ENCODE peak calls at places on chromosomes 1 and 21, in five cellular contexts. I is lower leg skin; R is activated CD4-positive, CD25-positive, alpha-beta regulatory T cell treated with anti-CD3 and anti-CD28 coated beads, Interleukin-2, amount 50 U/mL, for 16 hours; X is Kasumi-1; F is ELR. B is an unnamed sample.

GRCh38 chr1:229388876-229389580 is 44.9 kb downstream of the ACTA1 start:
- DNase-seq in I (no peak), R (no peak), X (no peak), F (peak), B (no peak)

GRCh38 chr1:227891955-227892871 is 55.5 kb downstream of the WNT9A start:
- DNase-seq in I (peak), R (no peak), X (no peak), F (no peak), B (no peak)

GRCh38 chr21:26977741-26978140 is 10.9 kb upstream of the ADAMTS5 start:
- DNase-seq in I (no peak), R (no peak), X (no peak), F (no peak), B (no peak)

GRCh38 chr1:168224991-168225390 is 813 bp upstream of the SFT2D2 start:
- DNase-seq in I (no peak), R (no peak), X (no peak), F (no peak), B (peak)

GRCh38 chr1:247156787-247157232 is 15.0 kb downstream of the ZNF124 start:
- DNase-seq in I (no peak), R (no peak), X (no peak), F (peak), B (no peak)

GRCh38 chr1:72105201-72105600 is 177.1 kb downstream of the NEGR1 start:
- DNase-seq in I (no peak), R (no peak), X (no peak), F (peak), B (peak)

GRCh38 chr1:34970220-34970735 is 14.9 kb downstream of the TMEM35B start:
- DNase-seq in I (no peak), R (no peak), X (no peak), F (no peak), B (no peak)

GRCh38 chr1:159867322-159868064 is 5.0 kb upstream of the VSIG8 start:
- DNase-seq in I (peak), R (no peak), X (no peak), F (no peak), B (peak)

GRCh38 chr21:32253215-32253641 is 25.6 kb downstream of the MIS18A start:
- DNase-seq in I (no peak), R (no peak), X (no peak), F (no peak), B (no peak)

GRCh38 chr1:166902279-166902678 is 26.2 kb upstream of the TADA1 start:
- DNase-seq in I (no peak), R (no peak), X (peak), F (peak), B (peak)

GRCh38 chr21:34205811-34206635 is 132.6 kb downstream of the MRPS6 start:
- DNase-seq in I (no peak), R (no peak), X (no peak), F (no peak), B (no peak)

GRCh38 chr1:203099760-203100159 is 13.9 kb upstream of the MYOG start:
- DNase-seq in I (no peak), R (no peak), X (no peak), F (no peak), B (no peak)

GRCh38 chr1:155064813-155065436 is 1.4 kb downstream of the EFNA4 start:
- DNase-seq in I (no peak), R (no peak), X (no peak), F (no peak), B (no peak)

GRCh38 chr1:226530591-226530990 is 18.0 kb upstream of the STUM start:
- DNase-seq in I (no peak), R (no peak), X (no peak), F (no peak), B (no peak)

GRCh38 chr1:199913313-199913712 is 114.2 kb upstream of the NR5A2 start:
- DNase-seq in I (no peak), R (no peak), X (no peak), F (no peak), B (no peak)

GRCh38 chr1:201618375-201618774 is 79.4 kb downstream of the NAV1 start:
- DNase-seq in I (no peak), R (no peak), X (no peak), F (no peak), B (no peak)

GRCh38 chr1:10236405-10237156 is 26.2 kb downstream of the KIF1B start:
- DNase-seq in I (no peak), R (no peak), X (no peak), F (no peak), B (no peak)

GRCh38 chr1:162055062-162055461 is 14.4 kb upstream of the NOS1AP start:
- DNase-seq in I (no peak), R (no peak), X (no peak), F (peak), B (peak)

GRCh38 chr1:3717041-3717714 is 35.1 kb upstream of the CCDC27 start:
- DNase-seq in I (peak), R (no peak), X (no peak), F (no peak), B (no peak)

GRCh38 chr1:10868599-10868965 is 72.1 kb upstream of the CASZ1 start:
- DNase-seq in I (no peak), R (no peak), X (no peak), F (no peak), B (no peak)

GRCh38 chr1:169129109-169129789 is 22.8 kb downstream of the ATP1B1 start:
- DNase-seq in I (no peak), R (no peak), X (no peak), F (no peak), B (peak)

GRCh38 chr1:24765308-24765988 is 20.2 kb downstream of the CLIC4 start:
- DNase-seq in I (no peak), R (no peak), X (peak), F (peak), B (no peak)